ENCODE peak calls at places on chromosome 9, in five cellular contexts. H is uterus, T is A549, Z is colonic mucosa, U is IMR-90. N is an unnamed sample.
A peak's percentile ranks its signal among the peaks of the same experiment; 100 is the strongest.

GRCh38 chr9:12554636-12555035 is 138.5 kb upstream of the TYRP1 start:
- DNase-seq in H (no peak), Z (no peak), T (no peak), U (peak; percentile 1), N (no peak)

GRCh38 chr9:131695366-131696162 is 44.3 kb downstream of the RAPGEF1 start:
- DNase-seq in H (no peak), U (no peak), Z (no peak), T (no peak), N (no peak)

GRCh38 chr9:125617087-125617486 is 89.9 kb downstream of the MAPKAP1 start:
- DNase-seq in T (no peak), Z (no peak), H (no peak), U (no peak), N (no peak)

GRCh38 chr9:85244856-85245255 is 496.9 kb downstream of the AGTPBP1 start:
- DNase-seq in H (no peak), T (no peak), U (no peak), Z (no peak), N (no peak)

GRCh38 chr9:81052846-81053245 is 636.5 kb downstream of the TLE1 start:
- DNase-seq in T (no peak), H (no peak), U (peak; percentile 71), Z (no peak), N (no peak)

GRCh38 chr9:129483467-129484324 is 137.2 kb downstream of the C9orf50 start:
- DNase-seq in Z (peak; percentile 90), H (peak; percentile 96), T (peak; percentile 79), U (peak; percentile 85), N (peak; percentile 47)

GRCh38 chr9:34242830-34243229 is 64.0 kb downstream of the UBAP1 start:
- DNase-seq in U (no peak), T (no peak), Z (no peak), H (no peak), N (no peak)

GRCh38 chr9:107711528-107711927 is 222.0 kb upstream of the KLF4 start:
- DNase-seq in T (peak; percentile 45), Z (peak; percentile 89), U (peak; percentile 89), H (peak; percentile 36), N (no peak)

GRCh38 chr9:135910197-135910596 is 2.9 kb upstream of the CAMSAP1 start:
- DNase-seq in U (no peak), H (no peak), Z (no peak), T (no peak), N (no peak)

GRCh38 chr9:114163517-114163924 is 8.2 kb downstream of the COL27A1 start:
- DNase-seq in H (no peak), Z (no peak), U (peak; percentile 60), T (peak; percentile 28), N (no peak)

GRCh38 chr9:23635276-23635675 is 190.8 kb downstream of the ELAVL2 start:
- DNase-seq in U (no peak), T (no peak), Z (no peak), H (no peak), N (no peak)

GRCh38 chr9:77021289-77021927 is 2.0 kb downstream of the FOXB2 start:
- DNase-seq in Z (no peak), U (no peak), T (no peak), H (no peak), N (no peak)

GRCh38 chr9:7371032-7371431 is 428.5 kb downstream of the DMAC1 start:
- DNase-seq in H (no peak), Z (no peak), T (no peak), U (no peak), N (no peak)

GRCh38 chr9:81053298-81054025 is 635.9 kb downstream of the TLE1 start:
- DNase-seq in Z (no peak), H (no peak), T (no peak), U (no peak), N (no peak)

GRCh38 chr9:122346478-122347347 is 24.1 kb upstream of the PTGS1 start:
- DNase-seq in H (peak; percentile 39), T (peak; percentile 16), Z (peak; percentile 42), U (no peak), N (no peak)

GRCh38 chr9:90658181-90658580 is 15.6 kb upstream of the DIRAS2 start:
- DNase-seq in Z (no peak), T (no peak), U (no peak), H (no peak), N (no peak)

GRCh38 chr9:88197016-88197415 is 58.7 kb upstream of the SPATA31C2 start:
- DNase-seq in H (peak; percentile 74), T (no peak), U (peak; percentile 75), Z (no peak), N (no peak)

GRCh38 chr9:28318515-28318914 is 745.2 kb upstream of the C9orf72 start:
- DNase-seq in U (no peak), H (no peak), T (no peak), Z (no peak), N (no peak)

GRCh38 chr9:98488578-98489312 is 220.0 kb downstream of the GABBR2 start:
- DNase-seq in T (peak; percentile 26), U (peak; percentile 98), H (no peak), Z (no peak), N (no peak)

GRCh38 chr9:71762900-71763653 is 5.2 kb downstream of the CEMIP2 start:
- DNase-seq in H (no peak), T (peak; percentile 71), Z (peak; percentile 18), U (peak; percentile 84), N (no peak)

GRCh38 chr9:113530942-113531341 is 67.4 kb downstream of the RGS3 start:
- DNase-seq in Z (no peak), H (no peak), T (no peak), U (no peak), N (no peak)

GRCh38 chr9:26132913-26133312 is 454.7 kb upstream of the TUSC1 start:
- DNase-seq in T (no peak), Z (no peak), H (no peak), U (no peak), N (no peak)

GRCh38 chr9:31585158-31585557 is 799.3 kb upstream of the ACO1 start:
- DNase-seq in Z (no peak), H (no peak), T (no peak), U (no peak), N (no peak)

GRCh38 chr9:105232207-105232606 is 12.2 kb upstream of the SLC44A1 start:
- DNase-seq in T (no peak), H (no peak), Z (no peak), U (no peak), N (no peak)

GRCh38 chr9:98375138-98375726 is 119.8 kb upstream of the TBC1D2 start:
- DNase-seq in U (peak; percentile 93), H (no peak), T (no peak), Z (no peak), N (no peak)

GRCh38 chr9:70049236-70049635 is 5.6 kb downstream of the MAMDC2 start:
- DNase-seq in H (peak; percentile 89), U (peak; percentile 79), T (no peak), Z (peak; percentile 57), N (no peak)
- H3K4me1 ChIP-seq in H (peaks cover 26% of the 10 kb centered on the region), U (peaks cover 13% of the 10 kb centered on the region), T (no peaks in the 10 kb centered on the region), Z (no peaks in the 10 kb centered on the region), N (no peaks in the 10 kb centered on the region)

GRCh38 chr9:134641989-134642384 is 384 bp downstream of the COL5A1 start:
- DNase-seq in H (no peak), Z (no peak), T (no peak), U (no peak), N (no peak)

GRCh38 chr9:134640491-134641172 is 971 bp upstream of the COL5A1 start:
- DNase-seq in H (no peak), Z (no peak), U (no peak), T (no peak), N (no peak)

GRCh38 chr9:134642385-134643181 is 980 bp downstream of the COL5A1 start:
- DNase-seq in H (peak; percentile 90), Z (peak; percentile 59), T (peak; percentile 64), U (peak; percentile 91), N (no peak)

GRCh38 chr9:134639994-134640393 is 1.6 kb upstream of the COL5A1 start:
- DNase-seq in Z (no peak), H (no peak), T (no peak), U (no peak), N (no peak)

GRCh38 chr9:134641173-134641985 is at the start of gene COL5A1:
- DNase-seq in T (peak; percentile 84), U (peak; percentile 91), H (peak; percentile 92), Z (peak; percentile 73), N (peak; percentile 35)
- H3K4me1 ChIP-seq in T (peaks cover 55% of the 10 kb centered on the region), U (peaks cover 22% of the 10 kb centered on the region), H (peaks cover under 1% of the 10 kb centered on the region), Z (no peaks in the 10 kb centered on the region), N (no peaks in the 10 kb centered on the region)

GRCh38 chr9:134059661-134060395 is 8.0 kb downstream of the BRD3 start:
- DNase-seq in U (no peak), T (no peak), Z (no peak), H (no peak), N (no peak)

GRCh38 chr9:134057751-134058701 is 9.8 kb downstream of the BRD3 start:
- DNase-seq in H (peak; percentile 9), U (no peak), T (no peak), Z (no peak), N (no peak)

GRCh38 chr9:134059188-134059641 is 8.6 kb downstream of the BRD3 start:
- DNase-seq in T (no peak), U (no peak), Z (peak; percentile 13), H (peak; percentile 9), N (no peak)

GRCh38 chr9:134057311-134057665 is 10.5 kb downstream of the BRD3 start:
- DNase-seq in H (no peak), T (no peak), U (no peak), Z (no peak), N (no peak)

DNA sequence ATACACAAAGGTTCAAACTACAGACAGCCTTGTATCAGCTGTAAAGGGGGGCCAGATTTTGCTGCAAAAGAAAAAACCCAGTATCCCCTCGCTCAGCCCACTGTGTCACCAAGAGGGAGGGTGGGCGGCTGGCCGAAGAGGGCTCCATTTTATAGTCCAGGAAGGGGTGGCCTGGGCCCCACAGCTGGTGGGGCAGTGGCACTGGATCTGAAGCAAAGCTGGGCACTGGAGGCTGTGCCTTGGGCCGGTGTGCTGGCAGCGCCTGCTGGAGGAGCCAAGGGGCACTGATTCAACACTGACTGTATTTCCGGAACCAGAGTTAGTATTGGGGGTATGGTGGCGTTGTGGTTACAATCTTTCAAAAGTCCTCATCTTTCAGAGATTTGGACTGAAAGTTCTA is 9.1 kb downstream of the BRD3 start:
- DNase-seq in H (peak; percentile 6), U (peak; percentile 9), T (no peak), Z (peak; percentile 11), N (no peak)
- H3K4me1 ChIP-seq in H (peaks cover 54% of the 10 kb centered on the region), U (peaks cover 18% of the 10 kb centered on the region), T (peaks cover 28% of the 10 kb centered on the region), Z (peaks cover 15% of the 10 kb centered on the region), N (peaks cover 19% of the 10 kb centered on the region)

DNA sequence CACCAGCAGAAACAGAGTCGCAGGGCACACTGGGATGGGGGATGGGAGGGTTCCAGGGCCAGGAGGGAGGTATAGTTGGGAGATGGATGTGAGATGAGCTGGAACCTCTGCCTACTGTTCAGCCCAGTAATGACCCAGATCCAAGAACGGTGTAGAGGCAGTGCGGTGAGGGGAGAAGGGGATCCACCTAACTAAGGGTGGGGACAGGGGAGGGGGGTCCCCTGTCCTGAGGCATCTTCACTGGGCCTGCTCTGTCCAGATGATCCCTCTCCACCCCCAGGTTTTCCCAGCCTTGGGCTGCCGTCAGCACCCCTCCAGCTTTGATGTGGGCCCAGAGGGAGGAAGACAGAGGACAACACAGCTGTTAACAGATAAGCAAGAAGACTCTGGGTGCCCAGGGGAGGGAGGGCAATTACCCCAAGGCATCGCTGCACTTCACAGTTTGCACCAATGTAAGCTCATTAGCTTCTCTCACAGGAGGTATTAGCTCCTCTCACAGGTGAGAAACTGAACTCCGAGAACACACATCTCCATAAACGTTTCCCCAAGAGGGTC is 19.3 kb downstream of the BICD2 start:
- DNase-seq in Z (no peak), T (no peak), H (no peak), U (no peak), N (no peak)
- H3K4me1 ChIP-seq in Z (peaks cover 4% of the 10 kb centered on the region), T (peaks cover 24% of the 10 kb centered on the region), H (peaks cover 19% of the 10 kb centered on the region), U (peaks cover 40% of the 10 kb centered on the region), N (peaks cover 4% of the 10 kb centered on the region)

N was measured in effector memory CD4-positive, alpha-beta T cell.